ENCODE peak calls at places on chromosomes 4 and X, in four cellular contexts. F is GM10248, P is H7, D is CD14-positive monocyte. H is an unnamed sample.

GRCh38 chr4:3009422-3009821 is 46.1 kb downstream of the GRK4 start:
- DNase-seq in P (peak), D (no peak), F (peak), H (no peak)

GRCh38 chr4:89009107-89009506 is 47.9 kb downstream of the FAM13A start:
- DNase-seq in P (no peak), D (no peak), F (no peak), H (no peak)

GRCh38 chr4:153464068-153464467 is 2.1 kb upstream of the TMEM131L start:
- DNase-seq in F (no peak), P (no peak), D (no peak), H (no peak)

GRCh38 chr4:1767058-1767769 is 25.9 kb upstream of the FGFR3 start:
- DNase-seq in F (no peak), D (no peak), P (peak), H (no peak)

GRCh38 chrX:40581333-40581910 is 652 bp downstream of the ATP6AP2 start:
- DNase-seq in P (no peak), D (no peak), F (no peak), H (no peak)

GRCh38 chr4:7134737-7135388 is 57.5 kb upstream of the SORCS2 start:
- DNase-seq in P (no peak), D (no peak), F (no peak), H (no peak)

GRCh38 chr4:141807073-141807472 is 170.7 kb downstream of the IL15 start:
- DNase-seq in F (no peak), P (no peak), D (no peak), H (no peak)

GRCh38 chrX:123424546-123424945 is 240.5 kb downstream of the GRIA3 start:
- DNase-seq in D (no peak), F (no peak), P (no peak), H (peak)

GRCh38 chr4:165070560-165070959 is 16.9 kb downstream of the TRIM75 start:
- DNase-seq in D (no peak), P (no peak), F (no peak), H (no peak)

GRCh38 chrX:123869488-123869887 is 9.6 kb downstream of the XIAP start:
- DNase-seq in F (no peak), P (no peak), D (no peak), H (no peak)

GRCh38 chr4:82785248-82786003 is 13.2 kb downstream of the SCD5 start:
- DNase-seq in P (no peak), F (no peak), D (no peak), H (no peak)

GRCh38 chrX:75623535-75623934 is 100.7 kb upstream of the ZDHHC15 start:
- DNase-seq in D (no peak), F (no peak), P (peak), H (no peak)

GRCh38 chr4:13968723-13969122 is 341.2 kb upstream of the BOD1L1 start:
- DNase-seq in P (no peak), F (no peak), D (no peak), H (no peak)

GRCh38 chr4:113978105-113978504 is 1.3 kb downstream of the ARSJ start:
- DNase-seq in P (no peak), F (no peak), D (no peak), H (no peak)

GRCh38 chr4:73477176-73477575 is 4.4 kb upstream of the AFM start:
- DNase-seq in D (no peak), F (no peak), P (no peak), H (no peak)

GRCh38 chr4:37805091-37805490 is 21.4 kb upstream of the PGM2 start:
- DNase-seq in P (no peak), D (no peak), F (no peak), H (no peak)

GRCh38 chr4:130028552-130028951 is 932.6 kb downstream of the C4orf33 start:
- DNase-seq in P (no peak), D (no peak), F (no peak), H (no peak)

GRCh38 chr4:135243960-135244561 is 1042.5 kb upstream of the PABPC4L start:
- DNase-seq in F (no peak), D (no peak), P (no peak), H (no peak)

GRCh38 chr4:157012781-157013180 is 41.2 kb upstream of the PDGFC start:
- DNase-seq in P (no peak), F (no peak), D (no peak), H (no peak)

GRCh38 chrX:16552546-16552945 is 97.4 kb upstream of the S100G start:
- DNase-seq in F (no peak), D (no peak), P (no peak), H (no peak)

GRCh38 chrX:28609917-28610613 is 22.8 kb downstream of the IL1RAPL1 start:
- DNase-seq in F (no peak), D (no peak), P (no peak), H (no peak)

GRCh38 chrX:107542500-107542899 is 85.8 kb upstream of the PRPS1 start:
- DNase-seq in F (no peak), P (peak), D (no peak), H (no peak)

GRCh38 chrX:16699389-16699788 is 13.1 kb downstream of the CTPS2 start:
- DNase-seq in F (no peak), D (no peak), P (no peak), H (no peak)

GRCh38 chrX:22004866-22005265 is 27.3 kb upstream of the PHEX start:
- DNase-seq in P (no peak), D (no peak), F (no peak), H (no peak)